ENCODE peak calls at places on chromosomes 11 and 22, in six cellular contexts. D, U, E, B, H and Q are unnamed samples.

GRCh38 chr11:15349413-15349812 is 234.7 kb downstream of the INSC start:
- DNase-seq in D (no peak), H (no peak), U (peak), E (no peak), B (no peak), Q (no peak)

GRCh38 chr11:94493146-94493442 is 550 bp downstream of the MRE11 start:
- DNase-seq in H (no peak), E (no peak), B (no peak), U (no peak), D (no peak), Q (no peak)

GRCh38 chr11:119306373-119306890 is 10.5 kb downstream of the MCAM start:
- DNase-seq in H (no peak), D (peak), U (no peak), B (no peak), E (no peak), Q (no peak)

GRCh38 chr11:58771458-58771855 is 39.7 kb upstream of the GLYAT start:
- DNase-seq in U (no peak), E (no peak), H (no peak), D (no peak), B (no peak), Q (no peak)

GRCh38 chr22:45218974-45219373 is 21.7 kb downstream of the KIAA0930 start:
- DNase-seq in U (peak), D (no peak), E (no peak), H (no peak), B (no peak), Q (no peak)

GRCh38 chr11:94574193-94574961 is 7.2 kb downstream of the PIWIL4 start:
- DNase-seq in H (peak), D (peak), U (no peak), E (no peak), B (no peak), Q (no peak)

GRCh38 chr22:29704528-29705285 is 15.1 kb upstream of the CABP7 start:
- DNase-seq in B (no peak), U (peak), E (peak), D (peak), H (peak), Q (peak)

GRCh38 chr11:111183706-111184105 is 61.8 kb upstream of the POU2AF2 start:
- DNase-seq in D (peak), B (no peak), E (no peak), U (no peak), H (no peak), Q (no peak)

GRCh38 chr22:49299821-49300231 is 527.8 kb downstream of the BRD1 start:
- DNase-seq in H (no peak), D (no peak), E (no peak), B (no peak), U (no peak), Q (peak)

GRCh38 chr11:125995313-125995712 is 49.5 kb downstream of the VSIG10L2 start:
- DNase-seq in E (no peak), D (no peak), U (no peak), H (no peak), B (peak), Q (no peak)

GRCh38 chr11:120900642-120901041 is 123.3 kb upstream of the TBCEL start:
- DNase-seq in D (no peak), B (no peak), U (no peak), E (no peak), H (no peak), Q (no peak)

GRCh38 chr11:46246514-46246913 is 30.9 kb upstream of the CREB3L1 start:
- DNase-seq in E (no peak), D (peak), B (no peak), H (peak), U (no peak), Q (no peak)

GRCh38 chr11:128498846-128499245 is 88.5 kb downstream of the ETS1 start:
- DNase-seq in E (no peak), H (peak), U (no peak), D (peak), B (peak), Q (no peak)